ENCODE peak calls at places on chromosomes 12 and 14, in eight cellular contexts. L is neural progenitor cell, K is PC-3, Z is hepatocyte, Q is GM23248, Y is HCT116, J is MM.1S, V is SK-N-SH. D is an unnamed sample. For H3K9me3, the result is how much of the 10 kb centered on the place peaks cover.

GRCh38 chr12:116662612-116663144 is 75.2 kb downstream of the SPRING1 start:
- DNase-seq in L (peak), K (no peak), Z (peak), Q (peak), Y (no peak), J (no peak), V (peak), D (no peak)

GRCh38 chr12:43805149-43805856 is 814 bp downstream of the TWF1 start:
- DNase-seq in L (peak), K (no peak), Z (no peak), Q (no peak), Y (no peak), J (peak), V (peak), D (peak)

GRCh38 chr12:59787610-59788009 is 191.8 kb downstream of the SLC16A7 start:
- DNase-seq in L (no peak), K (no peak), Z (no peak), Q (no peak), Y (no peak), J (no peak), V (no peak), D (no peak)

GRCh38 chr14:93543766-93544165 is 113.0 kb downstream of the UNC79 start:
- DNase-seq in L (peak), K (peak), Z (peak), Q (peak), Y (peak), J (peak), V (peak), D (peak)

GRCh38 chr12:96221391-96221790 is 27.2 kb downstream of the ELK3 start:
- DNase-seq in L (no peak), K (no peak), Z (no peak), Q (no peak), Y (no peak), J (no peak), V (no peak), D (no peak)

GRCh38 chr14:35814371-35815005 is 5.4 kb upstream of the RALGAPA1 start:
- DNase-seq in L (peak), K (peak), Z (peak), Q (peak), Y (peak), J (peak), V (peak), D (peak)

GRCh38 chr12:93978553-93978952 is 169.8 kb upstream of the PLXNC1 start:
- DNase-seq in L (no peak), K (peak), Z (peak), Q (peak), Y (no peak), J (no peak), V (no peak), D (no peak)

GRCh38 chr14:74763803-74764531 is 851 bp downstream of the YLPM1 start:
- DNase-seq in L (peak), K (peak), Z (peak), Q (peak), Y (no peak), J (no peak), V (peak), D (peak)

GRCh38 chr12:59115526-59115925 is 195.2 kb upstream of the LRIG3 start:
- DNase-seq in L (no peak), K (no peak), Z (no peak), Q (peak), Y (no peak), J (no peak), V (no peak), D (no peak)

GRCh38 chr14:74941676-74942097 is 13.7 kb downstream of the PGF start:
- DNase-seq in L (no peak), K (no peak), Z (peak), Q (peak), Y (no peak), J (no peak), V (no peak), D (peak)

GRCh38 chr12:5097786-5098185 is 54.1 kb downstream of the KCNA5 start:
- DNase-seq in L (no peak), K (no peak), Z (no peak), Q (no peak), Y (no peak), J (no peak), V (no peak), D (no peak)

GRCh38 chr14:103679351-103679750 is 35.9 kb downstream of the XRCC3 start:
- DNase-seq in L (peak), K (peak), Z (no peak), Q (peak), Y (peak), J (no peak), V (peak), D (peak)

GRCh38 chr12:132477703-132478432 is 12.1 kb upstream of the FBRSL1 start:
- DNase-seq in L (no peak), K (no peak), Z (no peak), Q (peak), Y (no peak), J (no peak), V (no peak), D (no peak)

GRCh38 chr14:23136566-23137133 is 17.6 kb upstream of the CEBPE start:
- DNase-seq in L (no peak), K (no peak), Z (no peak), Q (no peak), Y (no peak), J (no peak), V (no peak), D (no peak)

GRCh38 chr14:101903111-101903561 is 61.2 kb upstream of the DYNC1H1 start:
- DNase-seq in L (no peak), K (no peak), Z (no peak), Q (no peak), Y (no peak), J (no peak), V (no peak), D (no peak)

GRCh38 chr14:38999949-39000348 is 103.1 kb downstream of the SEC23A start:
- DNase-seq in L (no peak), K (no peak), Z (no peak), Q (no peak), Y (no peak), J (no peak), V (no peak), D (no peak)

GRCh38 chr12:14961466-14962155 is at the start of gene ARHGDIB:
- DNase-seq in L (no peak), K (no peak), Z (no peak), Q (peak), Y (no peak), J (peak), V (no peak), D (peak)

GRCh38 chr12:21657336-21658077 is at the start of gene LDHB:
- DNase-seq in L (peak), K (peak), Z (peak), Q (peak), Y (peak), J (peak), V (peak), D (peak)

GRCh38 chr14:26594756-26595545 is 2.9 kb downstream of the NOVA1 start:
- DNase-seq in L (peak), K (no peak), Z (no peak), Q (no peak), Y (no peak), J (no peak), V (no peak), D (no peak)

GRCh38 chr12:121013715-121014114 is 2.6 kb downstream of the C12orf43 start:
- DNase-seq in L (no peak), K (no peak), Z (no peak), Q (no peak), Y (no peak), J (no peak), V (no peak), D (peak)

GRCh38 chr12:72141381-72141780 is 130.8 kb upstream of the TRHDE start:
- DNase-seq in L (no peak), K (peak), Z (no peak), Q (peak), Y (peak), J (peak), V (peak), D (peak)

GRCh38 chr12:19430988-19431387 is 8.3 kb upstream of the AEBP2 start:
- DNase-seq in L (no peak), K (no peak), Z (no peak), Q (peak), Y (no peak), J (no peak), V (no peak), D (no peak)

GRCh38 chr14:61103541-61104339 is 122.7 kb downstream of the SLC38A6 start:
- DNase-seq in L (peak), K (peak), Z (peak), Q (peak), Y (peak), J (no peak), V (peak), D (no peak)

GRCh38 chr12:30153981-30154380 is 370.2 kb upstream of the TMTC1 start:
- DNase-seq in L (no peak), K (no peak), Z (no peak), Q (no peak), Y (no peak), J (no peak), V (no peak), D (no peak)

GRCh38 chr12:116339800-116340371 is 62.4 kb upstream of the MED13L start:
- DNase-seq in L (no peak), K (no peak), Z (no peak), Q (peak), Y (no peak), J (no peak), V (no peak), D (no peak)

GRCh38 chr12:45205165-45205825 is 10.6 kb upstream of the ANO6 start:
- DNase-seq in L (no peak), K (no peak), Z (no peak), Q (no peak), Y (no peak), J (peak), V (no peak), D (peak)

GRCh38 chr14:91732859-91733477 is 1.1 kb upstream of the CATSPERB start:
- DNase-seq in L (no peak), K (peak), Z (peak), Q (peak), Y (no peak), J (no peak), V (no peak), D (no peak)

GRCh38 chr14:69887740-69888657 is 8.8 kb downstream of the SMOC1 start:
- DNase-seq in L (no peak), K (no peak), Z (no peak), Q (peak), Y (no peak), J (no peak), V (no peak), D (no peak)

GRCh38 chr12:82461393-82461792 is 103.1 kb downstream of the METTL25 start:
- DNase-seq in L (no peak), K (peak), Z (no peak), Q (no peak), Y (no peak), J (no peak), V (no peak), D (no peak)

GRCh38 chr14:71765505-71765904 is 166.7 kb upstream of the RGS6 start:
- DNase-seq in L (no peak), K (no peak), Z (no peak), Q (no peak), Y (no peak), J (no peak), V (no peak), D (no peak)

GRCh38 chr12:50186667-50187066 is 19.5 kb upstream of the CERS5 start:
- DNase-seq in L (no peak), K (no peak), Z (no peak), Q (peak), Y (no peak), J (no peak), V (no peak), D (no peak)

GRCh38 chr14:56044196-56044595 is 74.0 kb upstream of the PELI2 start:
- DNase-seq in L (no peak), K (no peak), Z (no peak), Q (no peak), Y (no peak), J (no peak), V (no peak), D (no peak)

GRCh38 chr12:33546004-33546403 is 106.4 kb upstream of the SYT10 start:
- DNase-seq in L (no peak), K (no peak), Z (no peak), Q (no peak), Y (no peak), J (no peak), V (no peak), D (no peak)

GRCh38 chr14:64112859-64113258 is 181.3 kb downstream of the ESR2 start:
- DNase-seq in L (no peak), K (peak), Z (peak), Q (no peak), Y (no peak), J (no peak), V (no peak), D (no peak)

GRCh38 chr12:11797317-11797913 is 147.9 kb downstream of the ETV6 start:
- DNase-seq in L (no peak), K (no peak), Z (no peak), Q (peak), Y (no peak), J (no peak), V (no peak), D (no peak)

GRCh38 chr14:68293404-68293803 is 473.8 kb downstream of the RAD51B start:
- DNase-seq in L (no peak), K (no peak), Z (no peak), Q (no peak), Y (no peak), J (no peak), V (no peak), D (peak)

GRCh38 chr12:96334502-96334901 is 65.7 kb downstream of the CDK17 start:
- DNase-seq in L (no peak), K (peak), Z (no peak), Q (no peak), Y (no peak), J (no peak), V (no peak), D (no peak)

GRCh38 chr12:62267490-62267889 is 7.3 kb downstream of the USP15 start:
- DNase-seq in L (no peak), K (no peak), Z (no peak), Q (no peak), Y (no peak), J (no peak), V (no peak), D (no peak)

GRCh38 chr14:61643546-61643945 is 51.8 kb upstream of the HIF1A start:
- DNase-seq in L (no peak), K (no peak), Z (no peak), Q (peak), Y (no peak), J (no peak), V (no peak), D (peak)

DNA sequence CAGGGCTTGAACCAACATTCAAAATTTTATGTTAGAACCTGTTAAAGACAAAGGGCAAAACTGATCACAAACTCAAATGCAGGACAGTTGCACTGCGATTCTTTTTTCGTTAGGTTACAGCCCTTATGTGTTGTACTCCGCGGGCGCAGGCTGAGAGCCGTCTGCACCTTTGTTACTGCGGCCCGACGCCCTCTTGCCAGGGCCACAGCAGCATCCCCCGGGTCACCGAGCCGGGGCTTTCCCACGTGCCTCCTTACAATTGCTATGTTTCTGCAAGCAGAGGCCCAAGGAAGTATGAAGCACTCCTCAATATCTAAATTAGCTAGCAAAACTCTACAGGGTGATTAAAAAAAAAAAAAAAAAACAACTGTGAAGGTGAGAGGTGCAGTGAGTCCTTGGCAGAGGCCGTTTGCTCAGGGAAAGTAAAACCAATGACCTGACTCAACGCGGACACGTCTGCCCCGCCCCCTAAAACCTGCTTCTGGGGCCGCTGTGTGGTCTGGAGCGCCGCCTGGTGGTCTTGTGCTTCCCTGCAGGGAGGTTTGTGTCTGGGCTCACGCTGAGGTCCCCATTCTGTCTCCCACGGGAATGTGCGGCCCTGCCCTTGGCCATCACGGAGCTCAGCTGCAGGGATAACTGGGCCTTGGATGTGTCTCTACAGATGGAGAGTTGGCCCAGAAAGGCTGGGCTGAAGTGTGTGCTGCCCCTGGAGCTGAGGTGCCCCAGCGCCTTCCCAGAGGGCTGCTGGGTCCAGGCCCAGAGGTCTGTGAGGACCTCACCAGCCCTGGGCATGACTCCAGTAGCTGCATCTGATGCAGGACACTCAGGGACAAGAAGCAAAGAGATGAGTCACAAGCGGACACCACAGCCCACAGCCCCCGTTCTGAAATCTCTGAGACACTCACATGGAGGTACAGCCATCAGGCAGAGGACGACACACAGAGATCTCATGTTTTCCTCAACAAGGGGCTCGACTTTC is 418.5 kb downstream of the TMEM121 start:
- DNase-seq in L (no peak), K (peak), Z (no peak), Q (peak), Y (peak), J (no peak), V (peak), D (no peak)
- H3K9me3 ChIP-seq in L (under half), K (under half), Z (under half), Q (under half), Y (under half), J (under half), V (under half), D (under half)

GRCh38 chr12:107398101-107398500 is 287.5 kb upstream of the PWP1 start:
- DNase-seq in L (no peak), K (no peak), Z (no peak), Q (no peak), Y (no peak), J (no peak), V (peak), D (no peak)

GRCh38 chr12:107399061-107399460 is 286.5 kb upstream of the PWP1 start:
- DNase-seq in L (peak), K (no peak), Z (no peak), Q (peak), Y (no peak), J (no peak), V (no peak), D (no peak)

GRCh38 chr12:107395817-107396216 is 289.8 kb upstream of the PWP1 start:
- DNase-seq in L (no peak), K (no peak), Z (no peak), Q (no peak), Y (no peak), J (no peak), V (no peak), D (no peak)

GRCh38 chr12:107394693-107395092 is 290.9 kb upstream of the PWP1 start:
- DNase-seq in L (no peak), K (no peak), Z (no peak), Q (no peak), Y (no peak), J (no peak), V (no peak), D (no peak)

GRCh38 chr12:107396991-107397390 is 288.6 kb upstream of the PWP1 start:
- DNase-seq in L (no peak), K (peak), Z (no peak), Q (peak), Y (no peak), J (no peak), V (no peak), D (no peak)
- H3K27ac ChIP-seq in L (no peak), K (peak), Z (no peak), Q (no peak), Y (no peak), J (no peak), V (no peak), D (no peak)

DNA sequence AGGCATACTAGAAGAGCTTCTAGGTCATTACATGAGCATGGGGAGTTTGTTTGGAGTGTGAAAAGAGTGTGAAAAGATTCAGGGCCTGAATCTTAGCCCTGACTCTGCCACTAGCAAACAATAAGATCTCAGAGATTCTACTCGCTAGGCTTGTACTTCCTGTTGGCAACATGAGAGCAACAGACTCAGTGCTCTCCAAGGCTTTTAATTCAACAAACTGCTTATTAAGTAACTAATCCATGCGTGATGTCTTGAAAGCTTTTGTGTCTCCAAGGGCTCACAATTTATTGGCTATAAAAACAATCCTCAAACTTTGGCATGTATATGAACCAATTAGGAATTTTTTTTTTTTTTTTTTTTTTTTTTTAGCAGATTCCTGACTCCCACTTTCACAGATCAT is 105.1 kb downstream of the STXBP6 start:
- DNase-seq in L (no peak), K (no peak), Z (no peak), Q (no peak), Y (no peak), J (no peak), V (no peak), D (no peak)
- TF ChIP-seq EZH2phosphoT487 in L (no peak), K (no peak), Z (no peak), Q (no peak), Y (no peak), J (no peak), V (no peak), D (no peak)

DNA sequence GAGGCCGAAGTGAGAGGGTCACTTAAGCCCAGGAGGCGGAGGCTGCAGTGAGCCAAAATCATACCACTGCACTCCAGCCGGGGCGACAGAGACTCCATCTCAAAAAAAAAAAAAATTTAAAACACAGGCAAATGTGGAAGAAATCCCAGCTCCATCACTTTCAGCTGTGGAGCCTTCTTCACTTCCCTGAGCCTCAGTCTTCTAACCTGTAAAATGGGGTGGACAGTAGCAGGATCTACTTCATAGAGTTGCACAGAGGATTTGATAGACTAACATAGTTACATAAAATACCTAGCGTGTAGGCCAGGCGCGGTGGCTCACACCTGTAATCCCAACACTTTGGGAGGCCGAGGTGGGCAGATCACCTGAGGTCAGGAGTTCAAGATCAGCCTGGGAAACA is 26.5 kb downstream of the PHETA1 start:
- DNase-seq in L (no peak), K (no peak), Z (no peak), Q (no peak), Y (no peak), J (no peak), V (no peak), D (no peak)
- H3K9me3 ChIP-seq in L (under half), K (under half), Z (under half), Q (under half), Y (under half), J (under half), V (under half), D (under half)

DNA sequence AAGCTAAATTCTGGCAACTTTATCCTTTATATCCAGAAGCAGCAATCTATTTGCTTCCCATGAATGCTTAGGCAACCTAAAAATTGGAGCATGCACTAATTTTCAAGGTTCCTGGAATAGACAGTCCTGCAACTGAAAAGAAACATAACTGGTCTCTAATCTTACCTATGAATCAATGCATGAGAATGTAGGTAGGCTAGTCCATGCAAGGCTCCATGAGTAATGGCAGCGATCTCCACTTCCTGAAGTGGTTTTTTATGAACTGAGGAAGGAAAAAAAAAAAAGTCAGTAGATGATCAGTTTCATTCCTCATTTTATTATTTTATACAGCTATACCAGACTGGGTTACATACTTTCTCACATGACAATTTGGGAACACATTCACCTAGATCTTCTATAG is 102.0 kb downstream of the PEBP1 start:
- DNase-seq in L (no peak), K (peak), Z (peak), Q (peak), Y (peak), J (no peak), V (no peak), D (no peak)
- H3K27ac ChIP-seq in L (no peak), K (peak), Z (no peak), Q (peak), Y (no peak), J (no peak), V (peak), D (peak)